ENCODE peak calls at places on chromosomes 3 and 15, in eight cellular contexts. X is breast epithelium, I is suprapubic skin, E is ovary, D is body of pancreas, M is Peyer's patch, Z is uterus, Y is adrenal gland. U is an unnamed sample.

GRCh38 chr3:148815736-148816135 is 11.9 kb upstream of the CPB1 start:
- DNase-seq in Y (no peak), Z (no peak), X (no peak), D (no peak), E (no peak), M (no peak), I (no peak), U (no peak)

GRCh38 chr3:191136347-191136746 is 62.7 kb upstream of the OSTN start:
- DNase-seq in Y (no peak), D (no peak), Z (no peak), E (no peak), I (no peak), X (no peak), M (no peak), U (no peak)

GRCh38 chr3:190339130-190339529 is 16.9 kb upstream of the CLDN1 start:
- DNase-seq in M (no peak), Z (no peak), D (no peak), X (no peak), Y (no peak), E (no peak), I (no peak), U (no peak)

GRCh38 chr3:39000008-39000450 is 51.7 kb downstream of the SCN11A start:
- DNase-seq in Y (no peak), X (no peak), D (no peak), M (no peak), Z (no peak), I (no peak), E (no peak), U (no peak)

GRCh38 chr3:33941804-33942203 is 143.4 kb downstream of the PDCD6IP start:
- DNase-seq in Y (no peak), M (no peak), E (no peak), X (no peak), I (no peak), D (no peak), Z (no peak), U (no peak)

GRCh38 chr3:127988770-127989518 is 63.3 kb upstream of the SEC61A1 start:
- DNase-seq in Y (no peak), Z (no peak), M (no peak), D (no peak), X (no peak), E (no peak), I (no peak), U (no peak)

GRCh38 chr3:122094693-122095092 is 39.5 kb downstream of the CD86 start:
- DNase-seq in M (no peak), E (no peak), Z (no peak), D (no peak), I (no peak), X (no peak), Y (no peak), U (no peak)

GRCh38 chr3:115321396-115321795 is 174.3 kb upstream of the ZBTB20 start:
- DNase-seq in E (no peak), Y (no peak), D (no peak), X (no peak), Z (no peak), I (no peak), M (no peak), U (no peak)

GRCh38 chr15:67116742-67117141 is 51.3 kb downstream of the SMAD3 start:
- DNase-seq in M (no peak), Y (no peak), D (no peak), I (no peak), E (no peak), Z (no peak), X (no peak), U (no peak)

DNA sequence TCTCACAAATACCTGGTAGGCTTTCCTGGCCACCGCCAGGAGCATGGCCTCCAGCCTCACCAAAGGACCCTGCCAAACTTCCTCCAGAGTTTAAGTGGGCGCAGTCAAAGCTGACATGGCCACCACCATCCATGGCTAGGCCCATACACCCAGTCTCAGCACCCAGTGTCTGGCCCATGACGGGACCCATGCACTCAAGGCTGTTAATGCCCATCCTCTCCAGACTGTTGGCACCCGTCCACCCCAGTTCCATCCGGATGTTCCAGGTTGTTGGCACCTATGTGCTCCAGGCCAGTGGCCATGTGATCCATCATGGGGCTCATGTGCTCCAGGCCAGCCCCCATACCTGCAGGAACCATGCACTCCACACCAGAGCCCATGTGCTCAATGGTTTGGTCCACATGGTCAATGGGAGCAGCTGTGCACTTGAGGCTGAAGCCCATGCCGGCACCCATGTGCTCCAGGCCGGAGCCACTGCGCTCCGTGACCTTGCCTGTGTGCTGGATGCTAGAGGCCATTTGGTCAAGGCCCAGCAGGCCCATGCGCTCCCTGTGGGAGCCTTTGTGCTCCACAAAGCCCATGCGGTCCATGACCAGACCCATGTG is 20.4 kb downstream of the CTDSPL2 start:
- DNase-seq in Z (no peak), Y (no peak), M (no peak), X (no peak), D (no peak), I (no peak), E (no peak), U (no peak)
- TF ChIP-seq POLR2A in Z (no peak), Y (no peak), M (no peak), X (no peak), D (no peak), I (no peak), E (no peak), U (no peak)

DNA sequence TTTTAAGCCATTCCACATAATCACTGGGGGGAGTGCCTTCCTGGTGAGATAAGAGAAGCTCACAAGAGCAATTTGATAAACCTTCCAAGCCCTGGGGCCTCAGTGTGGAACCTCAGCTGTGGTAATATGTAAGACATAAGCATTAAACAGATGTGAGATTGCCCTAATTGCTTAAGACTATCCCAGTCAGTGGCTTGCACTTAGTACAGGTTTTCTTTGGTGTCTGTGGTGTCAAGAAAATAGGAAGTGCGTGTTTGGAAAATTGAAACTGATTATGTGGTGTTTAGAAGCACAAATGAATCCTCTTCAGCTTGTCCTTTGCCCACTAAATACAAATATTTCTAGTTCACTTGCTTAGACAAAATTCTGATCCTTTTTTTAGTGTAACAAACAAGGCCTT is 54.4 kb downstream of the LRRN1 start:
- DNase-seq in Z (no peak), D (no peak), X (no peak), Y (no peak), E (no peak), I (no peak), M (no peak), U (no peak)
- H3K9me3 ChIP-seq in Z (no peaks in the 10 kb centered on the region), D (no peaks in the 10 kb centered on the region), X (no peaks in the 10 kb centered on the region), Y (no peaks in the 10 kb centered on the region), E (no peaks in the 10 kb centered on the region), I (no peaks in the 10 kb centered on the region), M (no peaks in the 10 kb centered on the region), U (no peaks in the 10 kb centered on the region)

GRCh38 chr15:68791431-68792283 is 29.0 kb downstream of the ANP32A start:
- DNase-seq in E (no peak), X (no peak), M (no peak), D (no peak), Z (no peak), Y (no peak), I (no peak), U (no peak)
- TF ChIP-seq POLR2A in E (no peak), X (no peak), M (no peak), D (no peak), Z (no peak), Y (no peak), I (no peak), U (no peak)

GRCh38 chr3:21260507-21260906 is 490.5 kb downstream of the ZNF385D start:
- DNase-seq in M (no peak), D (no peak), E (no peak), X (no peak), Z (no peak), I (no peak), Y (no peak), U (no peak)

DNA sequence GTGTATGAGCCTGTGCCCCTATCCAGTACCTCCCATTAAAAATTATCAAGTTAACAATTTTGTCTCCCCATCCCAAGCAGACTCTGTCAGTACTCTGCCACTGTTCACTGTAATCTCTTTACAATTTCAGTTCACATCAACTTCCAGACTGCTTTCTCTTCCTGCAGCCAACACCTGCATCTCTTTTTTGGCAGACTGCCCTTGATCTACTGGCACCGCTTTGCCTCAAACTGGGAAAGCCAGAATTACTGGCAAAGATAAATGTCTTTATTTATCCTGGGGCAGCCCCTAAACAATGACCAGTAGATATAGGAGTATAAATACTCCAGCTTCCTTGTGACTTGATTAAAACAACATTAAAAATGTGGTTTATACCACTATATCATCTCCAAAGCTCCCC is 494.1 kb downstream of the ZNF385D start:
- DNase-seq in M (no peak), E (no peak), X (no peak), I (no peak), Y (no peak), Z (no peak), D (no peak), U (no peak)
- H3K9me3 ChIP-seq in M (no peaks in the 10 kb centered on the region), E (no peaks in the 10 kb centered on the region), X (no peaks in the 10 kb centered on the region), I (peaks cover 4% of the 10 kb centered on the region), Y (no peaks in the 10 kb centered on the region), Z (no peaks in the 10 kb centered on the region), D (no peaks in the 10 kb centered on the region), U (no peaks in the 10 kb centered on the region)

GRCh38 chr3:130111185-130111864 is 29.7 kb downstream of the ALG1L2 start:
- DNase-seq in M (peak; percentile 99), I (peak; percentile 99), E (peak; percentile 99), Y (peak; percentile 99), D (peak; percentile 99), Z (peak; percentile 100), X (peak; percentile 99), U (peak; percentile 100)
- TF ChIP-seq POLR2A in M (peak; percentile 50), I (no peak), E (no peak), Y (peak; percentile 40), D (peak; percentile 23), Z (peak; percentile 17), X (no peak), U (no peak)

DNA sequence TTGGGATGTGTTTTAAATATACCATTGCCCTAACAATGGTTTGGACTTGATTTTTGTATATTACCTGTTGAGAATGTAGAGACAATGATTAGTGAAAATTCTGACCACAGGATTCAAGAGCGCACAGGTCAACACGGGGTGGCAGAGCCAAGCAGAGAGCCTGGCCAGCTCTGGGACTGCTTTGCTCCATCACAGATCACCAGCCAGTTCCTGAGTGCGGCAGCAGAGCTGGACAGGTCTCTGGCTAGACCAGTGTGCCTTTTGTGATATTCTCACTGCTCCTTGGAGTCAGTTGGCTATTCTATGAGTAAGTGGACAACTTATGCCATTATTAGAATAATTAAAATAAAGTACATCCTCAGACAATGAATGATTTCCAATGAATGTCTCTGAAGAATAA is 351.2 kb upstream of the ATP10A start:
- DNase-seq in E (no peak), X (no peak), Z (no peak), Y (no peak), M (no peak), I (no peak), D (no peak), U (no peak)
- H3K9me3 ChIP-seq in E (no peaks in the 10 kb centered on the region), X (no peaks in the 10 kb centered on the region), Z (no peaks in the 10 kb centered on the region), Y (no peaks in the 10 kb centered on the region), M (no peaks in the 10 kb centered on the region), I (no peaks in the 10 kb centered on the region), D (no peaks in the 10 kb centered on the region), U (no peaks in the 10 kb centered on the region)

DNA sequence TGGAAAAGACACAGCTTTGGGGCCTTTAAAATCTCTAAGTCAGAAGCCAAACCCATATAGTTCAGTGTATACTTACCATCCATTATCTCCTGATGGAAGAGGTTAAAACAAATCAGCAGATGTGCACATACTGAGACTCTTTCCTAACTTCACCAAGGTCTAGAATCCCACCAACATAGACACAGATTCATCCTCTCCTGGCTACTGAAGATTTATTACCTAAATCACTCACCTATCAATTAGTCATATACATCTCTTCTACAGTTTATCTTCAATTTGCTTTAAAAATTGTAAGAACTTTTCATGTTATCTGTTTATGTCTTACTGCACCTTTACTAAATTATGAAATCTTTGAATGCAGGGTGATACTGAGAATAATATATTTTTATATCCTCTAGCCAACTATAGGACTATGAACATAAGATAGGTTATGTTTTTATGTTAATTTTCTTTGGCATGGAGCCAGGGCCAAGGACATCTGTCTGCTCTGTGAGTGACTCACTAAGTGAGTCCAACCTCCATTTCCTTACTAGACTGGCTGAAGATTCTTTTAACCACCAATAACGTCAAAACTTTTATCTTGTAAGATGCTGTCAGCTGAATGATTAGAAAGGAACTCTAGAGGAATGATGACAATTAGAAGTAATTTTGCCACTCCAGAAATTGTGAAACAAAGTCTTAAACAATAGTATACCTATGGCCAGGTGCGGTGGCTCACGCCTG is 397.6 kb downstream of the FOXP1 start:
- DNase-seq in D (no peak), E (no peak), Y (no peak), M (no peak), Z (no peak), X (no peak), I (no peak), U (peak; percentile 22)
- TF ChIP-seq POLR2A in D (no peak), E (no peak), Y (no peak), M (no peak), Z (no peak), X (no peak), I (no peak), U (no peak)

U was measured in transverse colon.